ENCODE peak calls at places on chromosomes 11 and 22, in four cellular contexts. Y is B cell, V is left colon, G is GM23338. U is an unnamed sample.

GRCh38 chr11:26188559-26188958 is 143.4 kb upstream of the ANO3 start:
- DNase-seq in Y (no peak), G (no peak), V (no peak), U (no peak)

GRCh38 chr11:65591939-65592814 is 3.4 kb downstream of the KCNK7 start:
- DNase-seq in Y (no peak), V (peak), G (peak), U (no peak)

GRCh38 chr11:93529707-93530467 is 13.3 kb downstream of the SMCO4 start:
- DNase-seq in G (no peak), V (no peak), Y (no peak), U (no peak)

GRCh38 chr11:96337541-96338530 is 5.2 kb downstream of the MAML2 start:
- DNase-seq in Y (peak), G (no peak), V (peak), U (no peak)

GRCh38 chr22:39259698-39260097 is 14.9 kb upstream of the PDGFB start:
- DNase-seq in Y (no peak), V (no peak), G (no peak), U (no peak)

GRCh38 chr11:124882339-124883071 is 15.2 kb downstream of the ROBO4 start:
- DNase-seq in V (no peak), G (peak), Y (no peak), U (no peak)

GRCh38 chr22:30284172-30284571 is 5.1 kb downstream of the CASTOR1 start:
- DNase-seq in G (no peak), Y (no peak), V (no peak), U (no peak)

GRCh38 chr22:37312549-37313183 is 30.4 kb downstream of the CYTH4 start:
- DNase-seq in G (no peak), Y (no peak), V (no peak), U (no peak)

GRCh38 chr22:36662981-36663380 is 40.6 kb downstream of the CACNG2 start:
- DNase-seq in V (no peak), G (no peak), Y (no peak), U (no peak)

GRCh38 chr22:25774575-25775026 is 32.6 kb downstream of the MYO18B start:
- DNase-seq in Y (no peak), G (peak), V (no peak), U (peak)

GRCh38 chr11:123523539-123523938 is 93.5 kb downstream of the GRAMD1B start:
- DNase-seq in V (no peak), Y (no peak), G (no peak), U (no peak)

GRCh38 chr22:17303840-17304779 is 65.2 kb upstream of the CECR2 start:
- DNase-seq in V (peak), Y (peak), G (no peak), U (peak)

GRCh38 chr11:3160252-3161031 is 4.7 kb downstream of the OSBPL5 start:
- DNase-seq in V (peak), Y (no peak), G (peak), U (peak)

GRCh38 chr11:9004310-9004945 is 627 bp upstream of the NRIP3 start:
- DNase-seq in Y (no peak), V (peak), G (peak), U (no peak)

GRCh38 chr11:125464266-125464662 is 31.8 kb downstream of the FEZ1 start:
- DNase-seq in Y (no peak), G (no peak), V (no peak), U (no peak)

GRCh38 chr11:85752890-85753581 is 57.9 kb downstream of the SYTL2 start:
- DNase-seq in G (no peak), Y (no peak), V (no peak), U (no peak)

GRCh38 chr22:42747701-42748513 is 27.2 kb upstream of the A4GALT start:
- DNase-seq in G (no peak), Y (no peak), V (no peak), U (no peak)

GRCh38 chr22:37560682-37561208 is 465 bp downstream of the CDC42EP1 start:
- DNase-seq in G (peak), V (peak), Y (no peak), U (no peak)

GRCh38 chr11:75063732-75064314 is 32.9 kb downstream of the OR2AT4 start:
- DNase-seq in V (no peak), G (no peak), Y (no peak), U (no peak)

GRCh38 chr11:69911310-69912160 is 92.3 kb upstream of the FGF3 start:
- DNase-seq in Y (no peak), G (no peak), V (peak), U (no peak)

GRCh38 chr11:130634981-130635473 is 186.6 kb downstream of the ADAMTS15 start:
- DNase-seq in Y (no peak), G (no peak), V (no peak), U (no peak)

GRCh38 chr11:99818991-99819390 is 798.2 kb downstream of the CNTN5 start:
- DNase-seq in G (no peak), V (no peak), Y (no peak), U (no peak)

GRCh38 chr11:123072762-123073161 is 10.8 kb upstream of the HSPA8 start:
- DNase-seq in Y (no peak), V (no peak), G (no peak), U (no peak)

GRCh38 chr11:65434057-65434666 is 11.6 kb downstream of the NEAT1 start:
- DNase-seq in Y (no peak), V (peak), G (no peak), U (no peak)

GRCh38 chr11:35584321-35584720 is 33.9 kb upstream of the FJX1 start:
- DNase-seq in G (no peak), V (no peak), Y (no peak), U (no peak)

GRCh38 chr11:119085523-119085878 is 820 bp downstream of the HMBS start:
- DNase-seq in G (no peak), V (peak), Y (no peak), U (no peak)

GRCh38 chr11:82701847-82702520 is 31.7 kb downstream of the FAM181B start:
- DNase-seq in V (no peak), Y (no peak), G (peak), U (peak)

GRCh38 chr22:43163241-43163795 is 12.0 kb downstream of the TSPO start:
- DNase-seq in V (no peak), Y (no peak), G (no peak), U (no peak)

U was measured in OCI-LY7.